ENCODE peak calls at places on chromosomes 2 and 18, in ten cellular contexts. I is GM23338, G is left lung, D is dorsolateral prefrontal cortex, S is iPS DF 6.9, Z is WERI-Rb-1, O is SK-N-SH, C is HL-60, Y is aorta, N is tibial artery. L is an unnamed sample.

GRCh38 chr2:10584843-10585475 is 104.8 kb downstream of the NOL10 start:
- DNase-seq in N (no peak), C (no peak), O (no peak), S (no peak), Z (no peak), D (no peak), I (no peak), G (no peak), Y (no peak), L (no peak)

GRCh38 chr2:23698733-23699391 is 228.1 kb downstream of the ATAD2B start:
- DNase-seq in S (no peak), C (no peak), G (no peak), N (peak), I (peak), D (no peak), O (peak), Z (peak), Y (peak), L (peak)

GRCh38 chr18:79936641-79937040 is 14.8 kb downstream of the SLC66A2 start:
- DNase-seq in Z (no peak), S (no peak), Y (peak), I (no peak), O (no peak), G (peak), N (peak), D (no peak), C (no peak), L (no peak)

GRCh38 chr18:40124107-40124506 is 1830.9 kb upstream of the PIK3C3 start:
- DNase-seq in Z (no peak), S (no peak), D (no peak), Y (no peak), I (no peak), G (no peak), O (no peak), N (no peak), C (no peak), L (no peak)

GRCh38 chr2:151878655-151879563 is 50.7 kb upstream of the ARL5A start:
- DNase-seq in G (no peak), Y (no peak), O (no peak), Z (no peak), D (no peak), I (no peak), N (no peak), S (no peak), C (peak), L (no peak)

GRCh38 chr18:32472841-32473240 is 2.2 kb upstream of the GAREM1 start:
- DNase-seq in C (no peak), D (no peak), I (no peak), Y (no peak), N (no peak), O (no peak), S (no peak), Z (no peak), G (no peak), L (no peak)

GRCh38 chr18:10070581-10071000 is 156.8 kb downstream of the VAPA start:
- DNase-seq in G (no peak), O (no peak), D (no peak), Y (no peak), N (no peak), C (no peak), Z (no peak), I (no peak), S (no peak), L (no peak)

GRCh38 chr2:233267516-233268245 is 16.2 kb downstream of the ATG16L1 start:
- DNase-seq in S (no peak), O (no peak), C (peak), Y (no peak), I (no peak), N (no peak), G (no peak), D (no peak), Z (no peak), L (no peak)

GRCh38 chr18:741931-742512 is 29.6 kb upstream of the ENOSF1 start:
- DNase-seq in Y (no peak), S (no peak), I (peak), D (no peak), C (peak), Z (no peak), N (no peak), G (no peak), O (peak), L (no peak)

GRCh38 chr2:213065583-213066444 is 85.6 kb downstream of the IKZF2 start:
- DNase-seq in D (no peak), Y (no peak), G (no peak), S (no peak), Z (peak), I (peak), O (peak), N (no peak), C (peak), L (no peak)

GRCh38 chr2:199814084-199814844 is 36.7 kb downstream of the FTCDNL1 start:
- DNase-seq in S (no peak), Y (no peak), D (no peak), G (no peak), N (no peak), O (no peak), Z (no peak), I (no peak), C (no peak), L (no peak)

GRCh38 chr2:84969511-84970265 is 1.3 kb upstream of the KCMF1 start:
- DNase-seq in O (peak), Z (no peak), N (no peak), I (no peak), Y (no peak), G (no peak), S (no peak), D (no peak), C (peak), L (no peak)

GRCh38 chr2:66445781-66446177 is 10.9 kb downstream of the MEIS1 start:
- DNase-seq in G (peak), I (peak), Y (peak), S (no peak), C (no peak), O (no peak), N (no peak), D (no peak), Z (no peak), L (no peak)

GRCh38 chr2:18932864-18933263 is 343.5 kb upstream of the NT5C1B start:
- DNase-seq in N (no peak), C (no peak), Z (no peak), I (no peak), S (no peak), Y (no peak), D (no peak), O (no peak), G (no peak), L (no peak)

GRCh38 chr2:220748875-220749479 is 823.1 kb downstream of the EPHA4 start:
- DNase-seq in O (no peak), S (no peak), Z (no peak), N (no peak), I (peak), Y (no peak), G (no peak), D (no peak), C (no peak), L (no peak)

GRCh38 chr2:464562-465309 is 176.8 kb upstream of the ALKAL2 start:
- DNase-seq in C (no peak), D (no peak), I (no peak), O (peak), N (no peak), Y (no peak), G (no peak), S (no peak), Z (no peak), L (no peak)

GRCh38 chr2:86786001-86786536 is 4.6 kb downstream of the CD8A start:
- DNase-seq in S (no peak), Y (no peak), Z (no peak), D (no peak), G (no peak), N (no peak), C (no peak), I (no peak), O (no peak), L (no peak)

GRCh38 chr2:121686218-121686617 is 37.0 kb upstream of the CLASP1 start:
- DNase-seq in O (no peak), G (peak), C (no peak), S (no peak), Z (no peak), N (no peak), I (no peak), Y (no peak), D (no peak), L (no peak)

GRCh38 chr2:131404794-131405193 is 40.8 kb upstream of the RAB6D start:
- DNase-seq in C (no peak), S (no peak), I (peak), Y (no peak), D (no peak), Z (no peak), O (no peak), G (no peak), N (no peak), L (no peak)

DNA sequence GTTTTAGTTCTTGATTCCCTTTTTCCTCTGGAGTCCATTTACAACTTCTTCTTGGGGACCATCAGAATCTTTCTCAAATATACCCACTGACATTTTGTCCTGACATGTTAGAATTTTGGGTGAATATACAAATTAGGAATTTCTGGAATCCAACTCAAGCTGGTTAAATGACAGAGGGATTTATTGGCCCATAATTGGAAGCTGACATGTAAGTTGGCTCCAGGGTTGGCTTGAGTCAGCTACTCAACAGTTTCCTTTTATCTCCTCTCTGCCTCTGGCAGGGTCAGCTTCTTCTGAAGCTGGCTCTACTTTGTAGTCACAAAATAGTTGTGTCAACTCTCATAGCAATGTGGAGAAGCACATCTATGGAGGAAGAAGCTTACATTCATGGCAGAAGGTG is 36.6 kb upstream of the PPP1R1C start:
- DNase-seq in S (no peak), Z (no peak), D (no peak), O (no peak), Y (no peak), C (no peak), I (no peak), N (no peak), G (no peak), L (no peak)
- H3K27ac ChIP-seq in S (no peak), Z (no peak), D (no peak), O (no peak), Y (no peak), C (no peak), I (no peak), N (no peak), G (no peak), L (no peak)

GRCh38 chr2:188196343-188197008 is 95.2 kb upstream of the GULP1 start:
- DNase-seq in G (no peak), Z (no peak), S (no peak), D (no peak), C (no peak), O (no peak), I (no peak), Y (no peak), N (no peak), L (no peak)

GRCh38 chr2:188189356-188189755 is 102.3 kb upstream of the GULP1 start:
- DNase-seq in D (no peak), O (no peak), G (no peak), I (no peak), Z (no peak), Y (no peak), N (no peak), S (no peak), C (no peak), L (no peak)

GRCh38 chr2:188187726-188188125 is 103.9 kb upstream of the GULP1 start:
- DNase-seq in I (no peak), Y (no peak), C (no peak), G (no peak), Z (no peak), N (no peak), D (no peak), S (no peak), O (no peak), L (no peak)

GRCh38 chr2:188193230-188193629 is 98.4 kb upstream of the GULP1 start:
- DNase-seq in D (no peak), Y (no peak), C (no peak), I (no peak), Z (no peak), S (no peak), G (no peak), O (no peak), N (no peak), L (no peak)
- H3K27ac ChIP-seq in D (no peak), Y (no peak), C (no peak), I (no peak), Z (no peak), S (no peak), G (no peak), O (no peak), N (no peak), L (no peak)

DNA sequence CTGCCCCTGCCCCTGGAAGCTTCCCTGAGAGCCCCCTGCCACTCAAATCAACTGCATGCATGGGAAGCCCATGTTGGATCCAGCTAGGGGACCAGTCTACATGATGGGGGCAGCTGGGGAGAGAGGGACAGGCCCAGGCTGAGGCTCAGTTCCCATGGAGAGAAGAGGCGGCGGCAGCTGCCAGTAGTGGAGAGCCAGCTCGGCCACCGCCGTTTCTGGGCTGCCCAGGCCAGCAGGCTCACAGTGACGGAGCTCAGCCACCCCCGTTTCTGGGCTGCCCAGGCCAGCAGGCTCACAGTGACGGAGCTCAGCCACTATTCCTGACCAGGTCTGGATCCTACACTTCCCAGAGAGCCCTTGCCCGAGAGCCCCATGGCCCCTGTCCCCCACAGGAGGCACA is 3.6 kb downstream of the MAB21L4 start:
- DNase-seq in D (no peak), N (no peak), G (peak), Z (no peak), O (no peak), C (no peak), S (no peak), Y (no peak), I (no peak), L (no peak)
- H3K27ac ChIP-seq in D (no peak), N (no peak), G (no peak), Z (no peak), O (no peak), C (no peak), S (no peak), Y (no peak), I (no peak), L (no peak)

GRCh38 chr2:69138793-69139510 is 126.0 kb downstream of the ANTXR1 start:
- DNase-seq in D (no peak), G (no peak), S (no peak), Y (peak), Z (no peak), O (no peak), I (no peak), N (peak), C (no peak), L (no peak)
- H3K27ac ChIP-seq in D (no peak), G (no peak), S (no peak), Y (no peak), Z (no peak), O (peak), I (no peak), N (peak), C (no peak), L (no peak)

GRCh38 chr2:235343869-235344268 is 150.0 kb upstream of the AGAP1 start:
- DNase-seq in D (no peak), S (no peak), G (no peak), C (no peak), N (no peak), Z (no peak), Y (no peak), O (no peak), I (no peak), L (no peak)
- H3K27ac ChIP-seq in D (no peak), S (no peak), G (no peak), C (no peak), N (no peak), Z (no peak), Y (no peak), O (no peak), I (no peak), L (no peak)

DNA sequence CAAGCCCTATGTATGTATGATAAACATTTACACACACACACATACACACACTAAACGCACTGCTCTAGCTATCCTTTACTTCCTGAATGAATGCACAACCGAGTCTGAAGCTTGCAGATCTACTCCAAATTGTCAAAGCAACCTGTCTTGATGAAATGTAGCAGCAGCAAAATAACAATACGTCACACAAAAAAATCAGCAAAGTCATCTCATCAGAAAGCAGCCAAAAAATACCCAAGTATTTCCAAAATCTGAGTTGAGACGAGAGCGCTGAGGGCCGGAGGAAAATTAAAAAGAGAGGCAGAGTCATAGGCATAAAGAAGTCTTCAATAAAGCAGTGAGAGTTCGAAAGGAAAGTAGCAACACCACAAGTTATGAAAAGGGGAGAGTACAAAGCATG is 67.7 kb downstream of the ZNF521 start:
- DNase-seq in G (no peak), D (no peak), I (no peak), N (no peak), S (no peak), Y (no peak), Z (no peak), O (no peak), C (no peak), L (no peak)
- H3K27ac ChIP-seq in G (peak), D (no peak), I (peak), N (no peak), S (no peak), Y (no peak), Z (no peak), O (no peak), C (no peak), L (no peak)

DNA sequence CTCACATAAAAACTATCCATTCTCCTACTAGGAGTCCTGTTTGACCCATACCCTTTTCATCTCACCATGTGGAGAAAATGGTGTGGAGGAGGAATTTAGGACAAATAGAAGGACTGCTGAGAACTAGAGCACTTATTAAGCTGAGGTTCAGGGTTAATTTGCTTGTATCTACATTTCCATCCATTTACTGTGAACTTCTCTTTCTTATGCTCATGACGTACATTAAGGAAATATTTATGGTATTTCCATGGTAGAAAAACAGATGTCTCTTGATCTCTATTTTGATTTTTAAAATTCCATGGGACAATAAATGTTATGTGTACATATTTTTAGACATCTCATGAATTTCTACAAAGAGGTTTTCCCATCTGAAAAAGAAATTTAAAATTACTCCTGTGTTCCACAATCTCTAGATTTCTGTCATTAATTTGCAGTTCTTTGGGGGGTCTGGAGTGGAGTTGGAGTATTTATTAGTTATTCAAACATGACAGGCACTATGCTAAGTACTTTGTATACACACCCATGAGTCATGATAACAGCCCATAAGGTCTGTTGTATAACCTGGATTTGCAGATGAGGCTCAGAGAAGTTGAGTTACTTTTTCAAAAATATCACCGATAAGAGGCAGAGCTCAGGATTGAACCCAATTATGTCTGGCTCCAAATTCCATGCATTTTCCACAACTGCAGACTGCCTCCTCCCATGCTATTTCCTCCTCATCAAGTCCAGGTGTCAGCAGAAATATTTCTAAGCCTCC is 112.6 kb downstream of the COPS8 start:
- DNase-seq in O (no peak), N (no peak), G (no peak), Z (no peak), I (peak), D (no peak), Y (no peak), C (no peak), S (no peak), L (no peak)
- H3K27ac ChIP-seq in O (peak), N (no peak), G (peak), Z (no peak), I (peak), D (no peak), Y (no peak), C (no peak), S (no peak), L (no peak)

DNA sequence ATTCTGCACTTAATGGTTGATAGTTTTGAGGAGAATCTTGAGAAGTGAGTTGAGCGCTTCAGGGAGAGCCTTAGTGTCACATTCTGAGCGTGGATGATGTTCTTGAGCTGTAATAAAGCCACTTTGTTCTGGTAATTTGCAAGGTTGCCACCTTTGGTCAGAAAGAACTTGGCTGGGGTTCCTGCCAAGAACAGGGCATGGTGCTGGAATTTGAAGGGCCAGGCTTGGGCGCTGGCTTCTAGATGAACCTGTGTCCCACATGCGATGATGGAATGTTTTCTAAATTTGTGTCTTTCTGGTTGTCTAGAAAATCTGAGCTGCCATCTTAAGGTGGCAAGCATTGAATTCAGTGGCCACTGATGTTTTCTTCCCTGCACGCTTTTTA is 124.1 kb upstream of the EML6 start:
- DNase-seq in S (no peak), G (no peak), Y (no peak), I (no peak), C (no peak), D (no peak), O (no peak), N (no peak), Z (no peak), L (no peak)
- H3K27ac ChIP-seq in S (no peak), G (peak), Y (peak), I (no peak), C (no peak), D (no peak), O (no peak), N (peak), Z (no peak), L (no peak)

GRCh38 chr2:43842866-43843226 is 4.1 kb downstream of the ABCG8 start:
- DNase-seq in D (no peak), C (no peak), I (no peak), G (no peak), Y (no peak), S (no peak), O (no peak), N (no peak), Z (no peak), L (no peak)
- H3K27ac ChIP-seq in D (no peak), C (no peak), I (no peak), G (no peak), Y (no peak), S (no peak), O (no peak), N (no peak), Z (no peak), L (no peak)

DNA sequence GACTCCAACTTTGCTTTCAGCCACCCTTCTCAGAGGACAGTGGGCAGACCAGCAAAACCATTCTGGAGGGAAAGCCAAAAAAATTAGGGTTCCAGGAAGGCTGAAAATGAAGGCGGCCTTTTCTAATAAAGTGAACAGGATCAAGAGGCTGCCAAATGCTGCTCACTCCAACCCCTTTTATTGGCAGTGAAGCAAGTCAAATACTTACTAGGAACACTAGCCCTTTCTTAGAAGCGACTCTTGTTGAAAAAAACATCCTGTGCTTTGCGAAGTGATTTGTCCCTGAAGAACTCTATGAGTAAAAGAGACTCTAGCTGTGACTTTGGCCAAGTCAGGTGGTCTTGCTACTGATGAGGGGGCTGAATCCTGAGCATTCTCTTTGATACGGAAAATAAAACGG is 83.7 kb upstream of the CYP1B1 start:
- DNase-seq in Y (no peak), G (no peak), C (no peak), I (peak), N (no peak), S (no peak), O (no peak), Z (no peak), D (no peak), L (no peak)
- H3K27ac ChIP-seq in Y (peak), G (peak), C (no peak), I (no peak), N (peak), S (no peak), O (no peak), Z (no peak), D (peak), L (no peak)

L was measured in caudate nucleus.